ENCODE peak calls at places on chromosomes 4 and X, in four cellular contexts. A, X, P and Y are unnamed samples. For H3K4me1, the result is how much of the 10 kb centered on the place peaks cover.

GRCh38 chr4:186104895-186105720 is 604 bp downstream of the FAM149A start:
- DNase-seq in X (no peak), P (no peak), A (no peak), Y (no peak)

GRCh38 chrX:53685711-53686110 is 808 bp downstream of the HUWE1 start:
- DNase-seq in P (peak), X (no peak), A (no peak), Y (no peak)

GRCh38 chr4:71866212-71866885 is 82.5 kb upstream of the GC start:
- DNase-seq in X (no peak), A (no peak), P (no peak), Y (no peak)

GRCh38 chr4:154044118-154044517 is 255.2 kb upstream of the SFRP2 start:
- DNase-seq in X (no peak), P (no peak), A (no peak), Y (no peak)

GRCh38 chr4:168632246-168632832 is 135.5 kb downstream of the PALLD start:
- DNase-seq in P (no peak), A (peak), X (no peak), Y (no peak)

GRCh38 chr4:19514276-19515070 is 737.2 kb upstream of the SLIT2 start:
- DNase-seq in A (no peak), P (peak), X (no peak), Y (no peak)

GRCh38 chr4:118167306-118167705 is 133.0 kb downstream of the NDST3 start:
- DNase-seq in P (no peak), A (no peak), X (no peak), Y (no peak)

GRCh38 chrX:134725103-134725690 is 66.9 kb upstream of the PLAC1 start:
- DNase-seq in P (no peak), X (no peak), A (no peak), Y (no peak)

GRCh38 chr4:1445716-1446445 is 39.6 kb upstream of the NKX1-1 start:
- DNase-seq in A (no peak), X (no peak), P (no peak), Y (peak)

GRCh38 chr4:163071308-163071707 is 95.4 kb downstream of the NAF1 start:
- DNase-seq in A (no peak), P (no peak), X (no peak), Y (no peak)

GRCh38 chr4:75698162-75698962 is 25.2 kb upstream of the G3BP2 start:
- DNase-seq in P (no peak), X (peak), A (no peak), Y (no peak)

GRCh38 chr4:104524591-104524990 is 29.9 kb upstream of the CXXC4 start:
- DNase-seq in P (peak), A (peak), X (no peak), Y (no peak)

GRCh38 chrX:23901805-23902204 is 5.9 kb downstream of the APOO start:
- DNase-seq in P (peak), A (peak), X (no peak), Y (peak)

GRCh38 chr4:1246901-1247810 is 1.8 kb downstream of the CTBP1 start:
- DNase-seq in P (no peak), X (peak), A (peak), Y (no peak)

GRCh38 chrX:572490-573124 is 58.0 kb upstream of the SHOX start:
- DNase-seq in P (no peak), X (no peak), A (peak), Y (peak)

GRCh38 chr4:182141046-182141445 is 102.2 kb upstream of the TENM3 start:
- DNase-seq in P (no peak), X (no peak), A (no peak), Y (no peak)

GRCh38 chr4:123787710-123788109 is 391.1 kb downstream of the SPRY1 start:
- DNase-seq in X (no peak), A (no peak), P (no peak), Y (no peak)

GRCh38 chr4:145216532-145216931 is 36.1 kb upstream of the OTUD4 start:
- DNase-seq in A (peak), X (no peak), P (peak), Y (no peak)

GRCh38 chr4:54268151-54268550 is 39.1 kb downstream of the PDGFRA start:
- DNase-seq in P (peak), X (no peak), A (no peak), Y (no peak)

GRCh38 chr4:152990471-152991131 is 54.5 kb downstream of the FHDC1 start:
- DNase-seq in X (no peak), P (no peak), A (no peak), Y (no peak)

GRCh38 chr4:98516441-98517323 is 141.7 kb downstream of the TSPAN5 start:
- DNase-seq in X (no peak), A (peak), P (peak), Y (no peak)

GRCh38 chr4:176653406-176654220 is 139.1 kb downstream of the VEGFC start:
- DNase-seq in X (no peak), P (peak), A (no peak), Y (no peak)

GRCh38 chr4:54433686-54434085 is 204.6 kb downstream of the PDGFRA start:
- DNase-seq in A (peak), P (peak), X (no peak), Y (no peak)

GRCh38 chr4:107740950-107741701 is 21.1 kb upstream of the PAPSS1 start:
- DNase-seq in X (no peak), P (peak), A (no peak), Y (no peak)

GRCh38 chrX:33194876-33195433 is 16.4 kb downstream of the DMD start:
- DNase-seq in X (no peak), P (peak), A (no peak), Y (no peak)

GRCh38 chr4:182384496-182385155 is 141.4 kb downstream of the TENM3 start:
- DNase-seq in X (no peak), A (no peak), P (peak), Y (no peak)

GRCh38 chrX:38664285-38664684 is 102.9 kb downstream of the TSPAN7 start:
- DNase-seq in P (peak), A (peak), X (no peak), Y (no peak)

GRCh38 chr4:85860066-85860465 is 385.1 kb downstream of the ARHGAP24 start:
- DNase-seq in A (no peak), P (peak), X (no peak), Y (no peak)

GRCh38 chr4:3332498-3332897 is 39.7 kb downstream of the RGS12 start:
- DNase-seq in X (no peak), P (no peak), A (no peak), Y (no peak)
- H3K4me1 ChIP-seq in X (under half), P (under half), A (under half), Y (under half)

GRCh38 chr4:139455187-139455586 is 1.3 kb downstream of the RAB33B start:
- DNase-seq in X (no peak), P (no peak), A (no peak), Y (no peak)
- H3K27ac ChIP-seq in X (no peak), P (no peak), A (no peak), Y (no peak)

DNA sequence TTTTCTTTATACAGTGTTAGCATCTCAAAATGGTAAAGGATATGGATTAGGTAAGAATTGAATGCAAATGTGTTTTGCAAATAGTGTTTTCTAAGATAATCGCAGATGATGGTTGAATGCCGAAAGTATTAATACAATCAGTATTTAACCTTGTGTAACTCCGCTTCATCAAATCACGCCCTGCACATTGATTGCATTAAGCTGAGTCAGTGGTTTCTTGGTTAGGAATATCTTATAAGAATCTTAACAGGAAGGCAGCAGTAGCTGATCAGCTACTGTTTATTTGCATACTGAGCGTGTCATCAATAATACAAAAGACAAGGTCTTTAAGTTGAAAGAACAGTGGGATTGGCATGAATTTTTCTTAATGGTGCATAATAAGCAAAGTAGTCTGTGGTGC is 545.4 kb downstream of the RPA4 start:
- DNase-seq in A (peak), P (no peak), X (no peak), Y (no peak)
- H3K4me1 ChIP-seq in A (under half), P (under half), X (under half), Y (under half)

GRCh38 chr4:150160473-150160872 is 82.2 kb downstream of the DCLK2 start:
- DNase-seq in A (no peak), X (no peak), P (no peak), Y (no peak)
- H3K27ac ChIP-seq in A (no peak), X (no peak), P (no peak), Y (no peak)

GRCh38 chr4:37998225-37998624 is 38.0 kb downstream of the PTTG2 start:
- DNase-seq in X (no peak), A (no peak), P (no peak), Y (no peak)
- H3K4me1 ChIP-seq in X (under half), A (under half), P (under half), Y (under half)